ENCODE peak calls at places on chromosomes 13 and 19, in nine cellular contexts. K, W, V, L, P, I, F, H and E are unnamed samples.

GRCh38 chr19:18119243-18120105 is 21.9 kb downstream of the MAST3 start:
- DNase-seq in K (no peak), W (no peak), V (peak), L (no peak), P (no peak), I (no peak), F (no peak), H (peak), E (peak)

GRCh38 chr13:99965329-99966000 is 6.1 kb downstream of the ZIC5 start:
- DNase-seq in K (no peak), W (no peak), V (no peak), L (no peak), P (no peak), I (no peak), F (no peak), H (no peak), E (no peak)

GRCh38 chr13:46926856-46927625 is 30.2 kb upstream of the HTR2A start:
- DNase-seq in K (no peak), W (no peak), V (no peak), L (no peak), P (peak), I (no peak), F (no peak), H (no peak), E (no peak)

GRCh38 chr13:44206429-44206828 is 167.2 kb upstream of the SERP2 start:
- DNase-seq in K (no peak), W (no peak), V (no peak), L (no peak), P (no peak), I (no peak), F (no peak), H (no peak), E (no peak)

GRCh38 chr19:8387688-8388611 is 2.2 kb upstream of the RAB11B start:
- DNase-seq in K (no peak), W (no peak), V (no peak), L (no peak), P (no peak), I (no peak), F (no peak), H (no peak), E (no peak)

GRCh38 chr19:14146789-14147216 is 10.4 kb upstream of the ASF1B start:
- DNase-seq in K (no peak), W (peak), V (no peak), L (no peak), P (peak), I (no peak), F (no peak), H (no peak), E (peak)

GRCh38 chr19:41376241-41376997 is at the start of gene TMEM91:
- DNase-seq in K (peak), W (no peak), V (no peak), L (no peak), P (no peak), I (no peak), F (no peak), H (no peak), E (no peak)

GRCh38 chr19:48511800-48512503 is at the start of gene LMTK3:
- DNase-seq in K (peak), W (no peak), V (peak), L (peak), P (no peak), I (peak), F (no peak), H (peak), E (peak)

GRCh38 chr19:4914736-4915501 is 5.6 kb downstream of the UHRF1 start:
- DNase-seq in K (no peak), W (peak), V (no peak), L (peak), P (peak), I (peak), F (no peak), H (peak), E (no peak)

GRCh38 chr19:44113784-44114390 is 688 bp downstream of the ZNF225 start:
- DNase-seq in K (peak), W (no peak), V (no peak), L (peak), P (no peak), I (no peak), F (no peak), H (no peak), E (peak)

GRCh38 chr19:16465239-16465638 is 6.5 kb downstream of the EPS15L1 start:
- DNase-seq in K (no peak), W (no peak), V (no peak), L (no peak), P (no peak), I (no peak), F (no peak), H (no peak), E (no peak)

GRCh38 chr19:18701250-18701608 is 17.7 kb downstream of the CRTC1 start:
- DNase-seq in K (no peak), W (no peak), V (no peak), L (no peak), P (no peak), I (no peak), F (no peak), H (no peak), E (no peak)

GRCh38 chr19:4519521-4520277 is 1.4 kb upstream of the PLIN4 start:
- DNase-seq in K (no peak), W (no peak), V (no peak), L (no peak), P (no peak), I (no peak), F (no peak), H (no peak), E (no peak)

GRCh38 chr19:4693471-4694121 is 23.5 kb upstream of the MYDGF start:
- DNase-seq in K (no peak), W (no peak), V (no peak), L (no peak), P (no peak), I (no peak), F (no peak), H (no peak), E (no peak)

GRCh38 chr13:20303636-20304035 is 71.5 kb upstream of the GJB6 start:
- DNase-seq in K (no peak), W (no peak), V (no peak), L (peak), P (no peak), I (no peak), F (no peak), H (no peak), E (no peak)

GRCh38 chr13:74132768-74133656 is 1.2 kb downstream of the KLF12 start:
- DNase-seq in K (peak), W (no peak), V (peak), L (peak), P (peak), I (no peak), F (no peak), H (peak), E (peak)

GRCh38 chr19:18308948-18309325 is 13.9 kb downstream of the LSM4 start:
- DNase-seq in K (no peak), W (no peak), V (no peak), L (no peak), P (no peak), I (no peak), F (no peak), H (no peak), E (no peak)

GRCh38 chr19:6260912-6261636 is 18.7 kb downstream of the MLLT1 start:
- DNase-seq in K (peak), W (no peak), V (no peak), L (no peak), P (no peak), I (no peak), F (no peak), H (no peak), E (no peak)